ENCODE peak calls at places on chromosome 19, in eight cellular contexts. N is A549, X is WTC11, J is H1, Y is HepG2, H is SK-N-SH, U is GM12878, Z is K562. R is an unnamed sample.
A peak's percentile ranks its signal among the peaks of the same experiment; 100 is the strongest.

GRCh38 chr19:18903146-18904056 is 7.4 kb upstream of the CERS1 start:
- DNase-seq in X (no peak), H (no peak), N (no peak), J (no peak), U (no peak), Y (no peak), Z (no peak), R (no peak)

GRCh38 chr19:38421856-38422255 is 4.2 kb downstream of the RASGRP4 start:
- DNase-seq in Z (no peak), Y (no peak), N (no peak), J (no peak), X (no peak), H (no peak), U (no peak), R (no peak)

GRCh38 chr19:19280561-19280960 is 7.5 kb upstream of the TM6SF2 start:
- DNase-seq in H (no peak), U (no peak), Z (no peak), X (no peak), Y (no peak), N (no peak), J (no peak), R (peak; percentile 5)

GRCh38 chr19:31772915-31773314 is 423.7 kb upstream of the TSHZ3 start:
- DNase-seq in Y (no peak), N (no peak), U (no peak), J (no peak), X (no peak), Z (no peak), H (no peak), R (no peak)

GRCh38 chr19:6100284-6100915 is 9.9 kb downstream of the RFX2 start:
- DNase-seq in H (no peak), J (no peak), N (no peak), U (no peak), X (no peak), Y (no peak), Z (peak; percentile 69), R (no peak)

GRCh38 chr19:10503002-10503789 is at the start of gene KEAP1:
- DNase-seq in J (peak; percentile 82), Y (peak; percentile 18), X (peak; percentile 56), U (no peak), Z (peak; percentile 71), N (peak; percentile 53), H (peak; percentile 84), R (no peak)

GRCh38 chr19:45682117-45682516 is 9.6 kb downstream of the SNRPD2 start:
- DNase-seq in Y (no peak), N (no peak), Z (no peak), U (no peak), X (no peak), J (no peak), H (no peak), R (no peak)

GRCh38 chr19:310781-311496 is 19.7 kb upstream of the PLPP2 start:
- DNase-seq in H (peak; percentile 15), J (no peak), U (no peak), Z (no peak), N (no peak), Y (no peak), X (no peak), R (no peak)

GRCh38 chr19:49347835-49348234 is 12.6 kb downstream of the CD37 start:
- DNase-seq in Z (peak; percentile 74), X (peak; percentile 51), U (no peak), N (peak; percentile 92), Y (peak; percentile 44), J (no peak), H (peak; percentile 66), R (peak; percentile 82)

GRCh38 chr19:3478409-3479176 is 1.7 kb downstream of the SMIM24 start:
- DNase-seq in Y (no peak), J (no peak), U (no peak), X (no peak), Z (peak; percentile 56), H (no peak), N (no peak), R (no peak)

GRCh38 chr19:33819875-33820781 is 23.5 kb downstream of the KCTD15 start:
- DNase-seq in Y (peak; percentile 53), N (peak; percentile 76), U (no peak), J (peak; percentile 89), X (peak; percentile 83), Z (peak; percentile 76), H (peak; percentile 36), R (peak; percentile 12)

GRCh38 chr19:43562698-43563241 is 12.6 kb downstream of the XRCC1 start:
- DNase-seq in J (no peak), Y (no peak), N (no peak), U (peak; percentile 91), Z (no peak), H (no peak), X (no peak), R (peak; percentile 76)

GRCh38 chr19:18239303-18239702 is 13.1 kb upstream of the PDE4C start:
- DNase-seq in U (no peak), Z (no peak), H (no peak), N (no peak), J (peak; percentile 74), X (peak; percentile 57), Y (no peak), R (no peak)

GRCh38 chr19:31718041-31718440 is 368.8 kb upstream of the TSHZ3 start:
- DNase-seq in J (no peak), H (peak; percentile 42), Z (no peak), N (no peak), Y (no peak), U (no peak), X (no peak), R (no peak)

GRCh38 chr19:18776736-18777135 is 14.4 kb downstream of the COMP start:
- DNase-seq in U (no peak), X (no peak), H (no peak), Y (no peak), Z (no peak), J (no peak), N (no peak), R (peak; percentile 57)

GRCh38 chr19:33685541-33685940 is 63.8 kb downstream of the CHST8 start:
- DNase-seq in Z (no peak), J (no peak), X (peak; percentile 2), H (peak; percentile 73), U (no peak), N (no peak), Y (no peak), R (no peak)

GRCh38 chr19:616732-617526 is 16.4 kb downstream of the POLRMT start:
- DNase-seq in N (no peak), J (no peak), U (no peak), X (no peak), Z (no peak), H (no peak), Y (no peak), R (no peak)

DNA sequence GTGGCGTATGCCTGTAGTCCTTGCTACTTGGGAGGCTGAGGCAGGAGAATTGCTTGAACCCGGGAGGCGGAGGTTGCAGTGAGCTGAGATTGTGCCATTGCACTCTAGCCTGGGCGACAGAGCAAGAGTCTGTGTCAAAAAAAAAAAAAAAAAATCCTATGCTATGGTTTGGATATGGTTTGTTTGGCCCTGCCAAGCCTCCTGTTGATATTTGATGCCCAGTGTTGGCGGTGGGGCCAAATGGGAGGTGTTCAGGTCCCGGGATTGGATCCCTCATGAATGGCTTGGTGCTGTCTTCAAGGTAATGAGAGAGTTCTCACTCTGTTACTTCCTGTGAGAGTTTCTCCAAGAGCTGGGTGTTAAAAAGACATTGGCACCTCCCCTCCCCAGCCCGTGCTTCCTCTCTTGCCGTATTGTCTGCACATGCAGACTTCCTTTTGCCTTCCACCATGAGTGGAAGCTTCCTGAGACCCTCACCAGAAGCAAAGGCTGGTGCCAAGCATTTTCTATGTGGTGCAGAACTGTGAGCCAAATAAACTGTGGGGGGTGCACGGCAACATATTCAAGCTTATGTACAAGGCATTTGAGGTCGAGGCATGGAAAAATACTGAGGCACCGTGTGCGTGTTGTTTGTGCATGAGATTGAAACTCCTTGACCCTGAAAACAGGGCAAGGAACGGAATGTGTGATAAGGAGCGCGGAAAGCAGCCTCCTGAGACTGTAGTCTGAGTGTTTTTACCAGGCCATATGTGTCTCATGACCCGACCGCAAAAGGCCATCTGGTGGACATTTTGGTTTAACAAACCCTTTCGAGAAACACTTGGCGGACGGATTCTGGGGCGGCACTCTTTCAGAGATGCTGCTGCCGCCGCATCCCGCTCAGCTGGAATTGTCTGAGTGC is 7.3 kb downstream of the SIGLEC9 start:
- DNase-seq in Y (no peak), N (peak; percentile 24), Z (peak; percentile 84), U (no peak), J (no peak), X (no peak), H (peak; percentile 34), R (peak; percentile 38)
- TF ChIP-seq CTCF in Y (no peak), N (no peak), Z (peak; percentile 55), U (no peak), J (no peak), X (no peak), H (peak; percentile 27), R (no peak)

GRCh38 chr19:39428309-39429112 is 7.2 kb downstream of the RPS16 start:
- DNase-seq in U (no peak), X (peak; percentile 93), H (no peak), Z (no peak), N (peak; percentile 94), J (peak; percentile 88), Y (peak; percentile 66), R (peak; percentile 96)
- TF ChIP-seq USF2 in U (no peak), X (no peak), H (no peak), Z (no peak), N (no peak), J (no peak), Y (no peak), R (no peak)

GRCh38 chr19:51809787-51810186 is 14.8 kb downstream of the FPR3 start:
- DNase-seq in Z (no peak), Y (peak; percentile 21), X (no peak), U (no peak), H (no peak), N (no peak), J (no peak), R (no peak)

GRCh38 chr19:51807925-51808324 is 13.0 kb downstream of the FPR3 start:
- DNase-seq in X (no peak), Z (no peak), H (no peak), U (no peak), N (no peak), Y (no peak), J (no peak), R (no peak)

GRCh38 chr19:51808333-51808986 is 13.5 kb downstream of the FPR3 start:
- DNase-seq in Z (peak; percentile 74), J (no peak), U (no peak), H (peak; percentile 7), N (peak; percentile 25), X (no peak), Y (peak; percentile 66), R (no peak)

GRCh38 chr19:51811344-51811743 is 16.4 kb downstream of the FPR3 start:
- DNase-seq in Z (no peak), H (no peak), U (no peak), N (no peak), Y (no peak), X (no peak), J (no peak), R (no peak)

DNA sequence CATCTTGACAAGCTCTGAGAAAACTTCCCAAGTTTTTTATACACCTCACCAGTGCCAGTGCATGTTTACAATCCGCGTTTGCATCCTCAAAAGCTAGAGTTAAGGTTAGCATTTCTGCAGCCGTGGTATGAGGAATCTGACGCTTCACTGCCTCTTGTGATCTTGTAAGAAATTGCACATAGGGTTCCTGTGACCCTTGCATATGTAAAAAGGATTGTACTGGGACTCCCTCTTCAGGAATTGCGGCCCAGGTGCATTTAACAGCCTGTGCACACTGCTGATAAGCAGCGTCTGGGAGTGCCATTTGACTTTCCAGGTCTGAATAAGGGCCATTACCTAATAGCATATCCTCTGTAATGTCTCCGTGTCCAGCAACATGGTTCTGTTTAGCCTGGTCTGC is 15.3 kb downstream of the FPR3 start:
- DNase-seq in H (no peak), J (no peak), U (no peak), Y (peak; percentile 68), N (peak; percentile 26), Z (peak; percentile 81), X (no peak), R (no peak)
- TF ChIP-seq CTCF in H (peak; percentile 62), J (no peak), U (no peak), Y (peak; percentile 42), N (no peak), Z (peak; percentile 95), X (no peak), R (no peak)

GRCh38 chr19:40464059-40465024 is 1.2 kb downstream of the BLVRB start:
- DNase-seq in J (peak; percentile 96), H (peak; percentile 75), Z (peak; percentile 95), U (no peak), Y (peak; percentile 81), N (peak; percentile 98), X (peak; percentile 92), R (peak; percentile 88)
- TF ChIP-seq USF2 in J (no peak), H (no peak), Z (peak; percentile 73), U (no peak), Y (no peak), N (peak; percentile 61), X (no peak), R (no peak)